ENCODE peak calls at places on chromosomes 1 and 21, in five cellular contexts. G is heart left ventricle, C is DND-41, Q is fibroblast of lung, H is stomach. V is an unnamed sample.
A peak's percentile ranks its signal among the peaks of the same experiment; 100 is the strongest.

GRCh38 chr1:73781257-73781656 is 416.7 kb downstream of the LRRIQ3 start:
- DNase-seq in G (no peak), C (no peak), Q (peak; percentile 36), H (no peak), V (no peak)

GRCh38 chr1:46647611-46648010 is 20.6 kb downstream of the ATPAF1 start:
- DNase-seq in G (no peak), C (no peak), Q (no peak), H (no peak), V (no peak)

GRCh38 chr1:218456449-218456848 is 111.3 kb downstream of the TGFB2 start:
- DNase-seq in G (no peak), C (no peak), Q (no peak), H (no peak), V (no peak)

GRCh38 chr1:156213644-156213966 is 798 bp downstream of the PMF1 start:
- DNase-seq in G (no peak), C (no peak), Q (no peak), H (no peak), V (no peak)

GRCh38 chr1:158998781-158999161 is 10.9 kb upstream of the IFI16 start:
- DNase-seq in G (no peak), C (peak; percentile 57), Q (peak; percentile 48), H (no peak), V (no peak)

GRCh38 chr1:158037876-158038359 is 44.5 kb downstream of the KIRREL1 start:
- DNase-seq in G (peak; percentile 55), C (no peak), Q (peak; percentile 51), H (no peak), V (no peak)

GRCh38 chr1:26408604-26409003 is 2.0 kb upstream of the LIN28A start:
- DNase-seq in G (peak; percentile 58), C (peak; percentile 81), Q (peak; percentile 62), H (peak; percentile 68), V (peak; percentile 81)

GRCh38 chr1:171457412-171457811 is 27.9 kb upstream of the PRRC2C start:
- DNase-seq in G (no peak), C (no peak), Q (peak; percentile 8), H (no peak), V (no peak)

GRCh38 chr1:205424881-205425635 is 3.2 kb upstream of the LEMD1 start:
- DNase-seq in G (no peak), C (no peak), Q (no peak), H (no peak), V (no peak)

GRCh38 chr1:5896706-5897105 is 95.5 kb downstream of the NPHP4 start:
- DNase-seq in G (peak; percentile 12), C (no peak), Q (no peak), H (no peak), V (no peak)

GRCh38 chr21:46039891-46040660 is 57.8 kb upstream of the COL6A2 start:
- DNase-seq in G (no peak), C (no peak), Q (no peak), H (no peak), V (no peak)

GRCh38 chr1:62012821-62013220 is 181.8 kb upstream of the L1TD1 start:
- DNase-seq in G (peak; percentile 29), C (no peak), Q (no peak), H (no peak), V (no peak)

GRCh38 chr1:233613252-233614172 is at the start of gene KCNK1:
- DNase-seq in G (peak; percentile 64), C (no peak), Q (peak; percentile 94), H (peak; percentile 86), V (peak; percentile 83)

GRCh38 chr1:52119291-52119690 is 22.6 kb upstream of the ZFYVE9 start:
- DNase-seq in G (no peak), C (no peak), Q (no peak), H (no peak), V (no peak)

GRCh38 chr1:118290046-118290445 is 105.0 kb upstream of the SPAG17 start:
- DNase-seq in G (peak; percentile 37), C (no peak), Q (no peak), H (no peak), V (no peak)

GRCh38 chr1:157359309-157360020 is 192.8 kb downstream of the FCRL5 start:
- DNase-seq in G (no peak), C (no peak), Q (no peak), H (no peak), V (no peak)

GRCh38 chr1:14441302-14441741 is 157.2 kb upstream of the KAZN start:
- DNase-seq in G (no peak), C (no peak), Q (peak; percentile 96), H (no peak), V (peak; percentile 67)

DNA sequence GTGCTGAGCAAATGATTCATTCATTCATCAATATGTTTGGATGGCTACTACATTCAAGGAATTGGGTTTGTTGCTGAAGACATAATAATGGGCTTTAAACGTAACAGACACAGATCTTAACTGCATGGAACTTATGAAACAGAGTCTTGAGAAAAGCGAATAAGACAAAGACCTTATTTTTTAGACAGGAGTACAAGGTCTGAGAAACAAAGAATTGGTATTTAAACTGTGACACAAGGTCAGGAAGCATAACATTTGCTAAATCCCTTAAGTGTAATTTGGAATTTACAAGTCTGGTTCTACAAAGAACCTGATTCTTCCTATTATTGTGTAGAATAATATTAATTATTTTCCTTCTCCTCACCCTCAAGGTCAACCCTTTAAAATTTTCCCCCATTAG is 565.4 kb upstream of the RGS18 start:
- DNase-seq in G (no peak), C (no peak), Q (no peak), H (no peak), V (no peak)
- H3K4me1 ChIP-seq in G (no peaks in the 10 kb centered on the region), C (peaks cover 31% of the 10 kb centered on the region), Q (no peaks in the 10 kb centered on the region), H (peaks cover 8% of the 10 kb centered on the region), V (no peaks in the 10 kb centered on the region)

DNA sequence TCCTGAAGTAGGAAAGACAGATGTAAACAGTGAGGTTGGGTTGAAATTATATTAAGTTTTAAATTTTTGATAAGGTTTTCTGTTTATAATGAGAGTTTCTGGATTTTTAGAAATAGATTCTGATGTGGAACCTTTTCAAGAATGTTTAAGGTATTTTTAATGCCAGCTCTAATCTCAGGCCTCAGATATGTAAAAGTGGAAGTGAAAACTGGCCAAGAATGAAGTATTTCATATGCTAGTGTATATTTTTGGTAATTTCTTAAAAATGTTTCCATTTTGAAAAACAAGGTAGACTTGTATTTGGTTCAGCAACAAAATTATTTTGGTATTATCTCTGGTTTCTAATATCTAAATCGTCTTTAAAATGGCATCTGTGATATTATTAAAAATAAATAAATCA is 14.4 kb downstream of the IFNAR1 start:
- DNase-seq in G (no peak), C (no peak), Q (no peak), H (no peak), V (no peak)
- H3K27ac ChIP-seq in G (no peak overlapping the region), C (no peak overlapping the region), Q (no peak overlapping the region), H (no peak overlapping the region), V (no peak overlapping the region)

GRCh38 chr1:10979483-10979920 is 33.0 kb upstream of the TARDBP start:
- DNase-seq in G (peak; percentile 64), C (no peak), Q (peak; percentile 18), H (no peak), V (no peak)

GRCh38 chr1:10980094-10980577 is 32.3 kb upstream of the TARDBP start:
- DNase-seq in G (peak; percentile 88), C (no peak), Q (peak; percentile 82), H (peak; percentile 88), V (peak; percentile 90)

GRCh38 chr1:10978719-10979118 is 33.7 kb upstream of the TARDBP start:
- DNase-seq in G (no peak), C (no peak), Q (no peak), H (no peak), V (no peak)

GRCh38 chr1:10975567-10976326 is 36.7 kb upstream of the TARDBP start:
- DNase-seq in G (peak; percentile 39), C (no peak), Q (peak; percentile 88), H (peak; percentile 64), V (no peak)

DNA sequence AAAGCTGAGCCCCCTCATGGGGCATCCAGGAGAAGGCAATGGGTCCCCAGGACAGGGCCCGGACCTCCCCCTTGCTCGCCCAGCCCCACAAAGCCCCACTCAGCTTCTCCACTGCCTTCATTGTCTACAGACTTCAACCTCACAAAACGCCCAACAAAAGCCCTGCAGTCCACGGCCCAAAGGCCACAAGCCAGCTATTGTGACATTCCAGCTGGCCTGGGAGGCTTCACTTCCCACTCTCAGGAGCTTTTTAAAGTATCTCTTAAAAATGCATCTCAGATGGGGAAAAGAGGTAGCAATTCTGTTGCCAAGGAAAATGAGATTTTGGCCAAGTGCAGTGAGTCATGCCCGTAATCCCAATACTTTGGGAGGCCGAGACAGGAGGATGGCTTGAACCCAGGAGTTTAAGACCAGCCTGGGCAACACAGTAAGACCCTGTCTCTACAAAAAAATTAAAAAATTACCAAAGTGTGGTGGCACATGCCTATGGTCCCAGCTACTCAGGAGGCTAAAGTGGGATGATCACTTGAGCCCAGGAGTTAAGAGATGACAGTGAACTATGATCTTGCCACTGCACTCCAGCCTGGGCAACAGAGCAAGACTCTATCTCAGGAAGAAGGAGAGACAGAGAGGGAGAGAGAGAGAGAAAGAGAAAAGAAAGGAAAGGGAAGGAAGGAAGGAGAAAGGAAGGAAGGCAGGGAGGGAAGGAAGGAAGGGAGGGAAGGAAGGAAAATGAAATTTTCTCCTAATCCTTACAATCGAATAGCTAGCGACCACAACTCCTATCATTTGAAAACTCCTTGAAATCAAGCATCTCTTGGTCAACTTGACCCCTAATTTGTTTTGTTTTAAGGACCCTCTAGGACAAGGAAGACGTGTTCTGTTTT is 31.4 kb upstream of the TARDBP start:
- DNase-seq in G (peak; percentile 45), C (no peak), Q (peak; percentile 33), H (no peak), V (no peak)
- H3K4me3 ChIP-seq in G (no peak overlapping the region), C (no peak overlapping the region), Q (no peak overlapping the region), H (peak overlapping the region; percentile 22), V (no peak overlapping the region)

DNA sequence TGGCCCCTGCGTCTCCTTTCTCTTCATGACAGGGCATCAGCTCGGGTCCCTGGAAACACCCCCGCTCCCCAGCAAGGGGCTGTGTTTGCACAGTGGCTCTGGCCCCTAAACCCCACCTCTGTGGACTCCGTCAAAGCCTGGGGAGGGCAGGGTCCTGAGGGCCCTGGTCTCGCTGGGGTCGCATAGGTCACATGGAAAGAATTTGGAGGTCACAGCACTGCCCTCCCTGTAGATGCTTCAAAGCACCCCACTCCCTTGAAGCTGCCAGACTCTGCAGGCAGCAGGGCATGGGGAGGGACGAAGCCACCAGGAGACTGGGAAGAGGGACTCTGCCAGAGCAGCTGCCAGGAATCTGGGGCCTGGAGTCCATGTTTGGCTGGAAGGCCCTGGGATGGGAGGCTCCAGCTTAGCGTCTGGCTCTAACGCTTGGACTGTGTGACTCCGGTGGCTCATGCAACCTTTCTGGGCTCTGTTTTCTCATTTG is 36.6 kb upstream of the ECE1 start:
- DNase-seq in G (no peak), C (no peak), Q (no peak), H (no peak), V (no peak)
- H3K4me1 ChIP-seq in G (peaks cover 70% of the 10 kb centered on the region), C (no peaks in the 10 kb centered on the region), Q (peaks cover 56% of the 10 kb centered on the region), H (peaks cover 100% of the 10 kb centered on the region), V (peaks cover 90% of the 10 kb centered on the region)

DNA sequence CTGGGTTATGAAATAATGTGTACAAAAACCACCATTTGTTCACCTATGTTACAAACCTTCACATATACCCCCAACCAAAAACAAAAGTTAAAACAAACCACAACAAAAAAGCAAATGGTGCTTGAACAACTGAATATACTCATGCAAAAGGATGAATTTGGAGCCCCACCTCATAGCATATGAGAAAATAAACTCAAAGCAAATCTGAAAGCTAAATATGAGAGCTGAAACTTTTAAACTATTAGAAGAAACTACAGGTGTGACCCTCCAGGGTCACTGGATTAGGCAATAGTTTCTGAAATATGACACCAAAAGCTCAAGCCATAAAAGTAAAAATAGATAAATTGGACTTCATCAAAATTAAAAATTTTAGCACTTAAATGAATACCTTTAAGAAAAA is 215.5 kb upstream of the CHRM3 start:
- DNase-seq in G (no peak), C (no peak), Q (no peak), H (no peak), V (no peak)
- H3K27ac ChIP-seq in G (no peak overlapping the region), C (no peak overlapping the region), Q (no peak overlapping the region), H (no peak overlapping the region), V (no peak overlapping the region)

V was measured in left lung.